ENCODE peak calls at places on chromosomes 12 and 14, in nine cellular contexts. One of them, this sample, is unnamed.

GRCh38 chr14:65101631-65102440 is 481 bp downstream of the MAX start:
- DNase-seq in endothelial cell of umbilical vein: no peak
- DNase-seq in adrenal gland: peak; percentile 23
- DNase-seq in left ventricle myocardium inferior: peak; percentile 23
- DNase-seq in hepatocyte: peak; percentile 49
- DNase-seq in lower lobe of right lung: peak; percentile 58
- DNase-seq in fibroblast of pulmonary artery: no peak
- DNase-seq in A549: no peak
- DNase-seq in OCI-LY7: peak; percentile 39
- DNase-seq in this sample: no peak

GRCh38 chr14:55470025-55470424 is 29.6 kb upstream of the TBPL2 start:
- DNase-seq in endothelial cell of umbilical vein: no peak
- DNase-seq in adrenal gland: no peak
- DNase-seq in left ventricle myocardium inferior: no peak
- DNase-seq in hepatocyte: no peak
- DNase-seq in lower lobe of right lung: no peak
- DNase-seq in fibroblast of pulmonary artery: peak; percentile 34
- DNase-seq in A549: no peak
- DNase-seq in OCI-LY7: no peak
- DNase-seq in this sample: no peak

GRCh38 chr14:27056586-27056985 is 458.8 kb upstream of the NOVA1 start:
- DNase-seq in endothelial cell of umbilical vein: no peak
- DNase-seq in adrenal gland: no peak
- DNase-seq in left ventricle myocardium inferior: no peak
- DNase-seq in hepatocyte: peak; percentile 4
- DNase-seq in lower lobe of right lung: no peak
- DNase-seq in fibroblast of pulmonary artery: no peak
- DNase-seq in A549: no peak
- DNase-seq in OCI-LY7: no peak
- DNase-seq in this sample: no peak

GRCh38 chr14:104091061-104091926 is 5.8 kb downstream of the ASPG start:
- DNase-seq in endothelial cell of umbilical vein: no peak
- DNase-seq in adrenal gland: no peak
- DNase-seq in left ventricle myocardium inferior: peak; percentile 44
- DNase-seq in hepatocyte: no peak
- DNase-seq in lower lobe of right lung: peak; percentile 39
- DNase-seq in fibroblast of pulmonary artery: no peak
- DNase-seq in A549: no peak
- DNase-seq in OCI-LY7: no peak
- DNase-seq in this sample: no peak

GRCh38 chr12:65333649-65334048 is 55.2 kb downstream of the MSRB3 start:
- DNase-seq in endothelial cell of umbilical vein: no peak
- DNase-seq in adrenal gland: no peak
- DNase-seq in left ventricle myocardium inferior: no peak
- DNase-seq in hepatocyte: no peak
- DNase-seq in lower lobe of right lung: no peak
- DNase-seq in fibroblast of pulmonary artery: no peak
- DNase-seq in A549: no peak
- DNase-seq in OCI-LY7: no peak
- DNase-seq in this sample: no peak

GRCh38 chr14:55914771-55915170 is 203.4 kb upstream of the PELI2 start:
- DNase-seq in endothelial cell of umbilical vein: no peak
- DNase-seq in adrenal gland: no peak
- DNase-seq in left ventricle myocardium inferior: no peak
- DNase-seq in hepatocyte: no peak
- DNase-seq in lower lobe of right lung: no peak
- DNase-seq in fibroblast of pulmonary artery: peak; percentile 36
- DNase-seq in A549: no peak
- DNase-seq in OCI-LY7: no peak
- DNase-seq in this sample: no peak

GRCh38 chr14:80393766-80394165 is 182.5 kb upstream of the DIO2 start:
- DNase-seq in endothelial cell of umbilical vein: no peak
- DNase-seq in adrenal gland: no peak
- DNase-seq in left ventricle myocardium inferior: no peak
- DNase-seq in hepatocyte: no peak
- DNase-seq in lower lobe of right lung: no peak
- DNase-seq in fibroblast of pulmonary artery: no peak
- DNase-seq in A549: no peak
- DNase-seq in OCI-LY7: no peak
- DNase-seq in this sample: no peak

GRCh38 chr12:113403435-113404415 is at the start of gene SDS:
- DNase-seq in endothelial cell of umbilical vein: peak; percentile 43
- DNase-seq in adrenal gland: peak; percentile 92
- DNase-seq in left ventricle myocardium inferior: peak; percentile 46
- DNase-seq in hepatocyte: peak; percentile 61
- DNase-seq in lower lobe of right lung: no peak
- DNase-seq in fibroblast of pulmonary artery: peak; percentile 85
- DNase-seq in A549: no peak
- DNase-seq in OCI-LY7: no peak
- DNase-seq in this sample: no peak

GRCh38 chr12:52183544-52183910 is 8.3 kb downstream of the KRT80 start:
- DNase-seq in endothelial cell of umbilical vein: no peak
- DNase-seq in adrenal gland: no peak
- DNase-seq in left ventricle myocardium inferior: no peak
- DNase-seq in hepatocyte: no peak
- DNase-seq in lower lobe of right lung: no peak
- DNase-seq in fibroblast of pulmonary artery: no peak
- DNase-seq in A549: no peak
- DNase-seq in OCI-LY7: no peak
- DNase-seq in this sample: no peak

GRCh38 chr14:80491131-80491530 is 279.8 kb upstream of the DIO2 start:
- DNase-seq in endothelial cell of umbilical vein: peak; percentile 5
- DNase-seq in adrenal gland: no peak
- DNase-seq in left ventricle myocardium inferior: peak; percentile 68
- DNase-seq in hepatocyte: peak; percentile 40
- DNase-seq in lower lobe of right lung: no peak
- DNase-seq in fibroblast of pulmonary artery: peak; percentile 41
- DNase-seq in A549: no peak
- DNase-seq in OCI-LY7: peak; percentile 16
- DNase-seq in this sample: peak; percentile 31

GRCh38 chr12:50219544-50219943 is 52.4 kb upstream of the CERS5 start:
- DNase-seq in endothelial cell of umbilical vein: no peak
- DNase-seq in adrenal gland: no peak
- DNase-seq in left ventricle myocardium inferior: no peak
- DNase-seq in hepatocyte: no peak
- DNase-seq in lower lobe of right lung: no peak
- DNase-seq in fibroblast of pulmonary artery: no peak
- DNase-seq in A549: no peak
- DNase-seq in OCI-LY7: no peak
- DNase-seq in this sample: no peak

GRCh38 chr12:50224026-50224692 is 57.0 kb upstream of the CERS5 start:
- DNase-seq in endothelial cell of umbilical vein: peak; percentile 87
- DNase-seq in adrenal gland: peak; percentile 35
- DNase-seq in left ventricle myocardium inferior: no peak
- DNase-seq in hepatocyte: peak; percentile 55
- DNase-seq in lower lobe of right lung: no peak
- DNase-seq in fibroblast of pulmonary artery: peak; percentile 54
- DNase-seq in A549: peak; percentile 67
- DNase-seq in OCI-LY7: peak; percentile 71
- DNase-seq in this sample: no peak

GRCh38 chr12:50221228-50222008 is 54.2 kb upstream of the CERS5 start:
- DNase-seq in endothelial cell of umbilical vein: peak; percentile 78
- DNase-seq in adrenal gland: peak; percentile 22
- DNase-seq in left ventricle myocardium inferior: no peak
- DNase-seq in hepatocyte: peak; percentile 77
- DNase-seq in lower lobe of right lung: no peak
- DNase-seq in fibroblast of pulmonary artery: peak; percentile 90
- DNase-seq in A549: peak; percentile 31
- DNase-seq in OCI-LY7: peak; percentile 67
- DNase-seq in this sample: peak; percentile 96

GRCh38 chr12:50220357-50221061 is 53.3 kb upstream of the CERS5 start:
- DNase-seq in endothelial cell of umbilical vein: peak; percentile 77
- DNase-seq in adrenal gland: peak; percentile 16
- DNase-seq in left ventricle myocardium inferior: no peak
- DNase-seq in hepatocyte: peak; percentile 59
- DNase-seq in lower lobe of right lung: no peak
- DNase-seq in fibroblast of pulmonary artery: peak; percentile 81
- DNase-seq in A549: peak; percentile 42
- DNase-seq in OCI-LY7: peak; percentile 45
- DNase-seq in this sample: no peak

GRCh38 chr12:50222275-50222783 is 55.2 kb upstream of the CERS5 start:
- DNase-seq in endothelial cell of umbilical vein: peak; percentile 89
- DNase-seq in adrenal gland: peak; percentile 62
- DNase-seq in left ventricle myocardium inferior: peak; percentile 34
- DNase-seq in hepatocyte: peak; percentile 81
- DNase-seq in lower lobe of right lung: no peak
- DNase-seq in fibroblast of pulmonary artery: peak; percentile 94
- DNase-seq in A549: peak; percentile 73
- DNase-seq in OCI-LY7: peak; percentile 50
- DNase-seq in this sample: peak; percentile 89
- TF ChIP-seq CTCF in endothelial cell of umbilical vein: peak; percentile 11
- TF ChIP-seq CTCF in adrenal gland: peak; percentile 55
- TF ChIP-seq CTCF in left ventricle myocardium inferior: peak; percentile 45
- TF ChIP-seq CTCF in hepatocyte: no peak
- TF ChIP-seq CTCF in lower lobe of right lung: peak; percentile 23
- TF ChIP-seq CTCF in fibroblast of pulmonary artery: peak; percentile 52
- TF ChIP-seq CTCF in A549: no peak
- TF ChIP-seq CTCF in OCI-LY7: no peak
- TF ChIP-seq CTCF in this sample: peak; percentile 33

DNA sequence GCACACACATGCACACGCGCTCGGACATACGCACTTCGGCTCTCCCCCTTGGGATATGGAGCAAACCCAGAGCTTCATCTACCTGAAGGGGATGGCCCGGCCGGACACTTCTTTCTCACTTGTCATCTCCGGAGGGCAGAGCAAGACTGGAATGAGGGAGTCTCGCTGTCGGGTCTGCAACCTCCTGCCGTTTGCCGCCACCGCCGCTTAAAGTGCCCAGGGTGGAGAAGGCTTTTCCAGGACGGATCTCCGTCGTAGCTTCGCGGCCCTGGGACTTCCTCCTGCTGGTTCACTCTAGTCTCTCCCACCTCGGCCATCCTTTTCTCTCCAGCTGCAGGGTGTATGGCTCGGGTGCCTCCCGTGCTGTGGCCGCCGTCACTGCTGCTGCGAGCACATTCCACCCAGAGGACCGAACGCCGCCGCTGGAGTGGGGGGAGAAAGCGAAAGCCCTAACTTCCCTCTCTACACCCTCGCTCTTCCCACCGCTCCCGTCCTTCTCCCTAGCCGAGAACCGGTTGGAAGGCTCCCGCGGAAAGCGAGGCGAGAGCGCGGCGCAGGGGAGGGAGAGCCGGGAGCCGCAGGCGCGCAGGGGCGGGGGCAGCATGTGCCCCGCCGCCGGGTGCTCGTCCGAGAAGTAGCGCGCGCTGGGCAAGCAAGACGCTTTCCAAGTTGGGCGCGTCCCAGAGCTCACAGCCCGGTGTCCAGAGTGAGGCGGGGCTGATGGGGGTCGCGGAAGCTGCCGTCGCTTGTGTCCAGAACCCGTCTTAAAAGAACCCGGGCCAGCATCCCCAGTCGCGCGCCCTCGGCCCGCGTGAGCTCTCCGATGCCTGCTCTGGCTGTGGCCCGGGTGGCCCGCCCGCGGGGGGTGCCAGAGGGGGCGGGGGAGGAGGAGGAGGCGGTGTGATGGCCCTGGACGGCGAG is at the start of gene TRHDE:
- DNase-seq in endothelial cell of umbilical vein: peak; percentile 7
- DNase-seq in adrenal gland: no peak
- DNase-seq in left ventricle myocardium inferior: no peak
- DNase-seq in hepatocyte: peak; percentile 71
- DNase-seq in lower lobe of right lung: peak; percentile 68
- DNase-seq in fibroblast of pulmonary artery: peak; percentile 25
- DNase-seq in A549: peak; percentile 17
- DNase-seq in OCI-LY7: no peak
- DNase-seq in this sample: no peak
- H3K4me3 ChIP-seq in endothelial cell of umbilical vein: peak within 1 kb of the TSS; percentile 33
- H3K4me3 ChIP-seq in adrenal gland: no peak within 1 kb of the TSS
- H3K4me3 ChIP-seq in left ventricle myocardium inferior: peak within 1 kb of the TSS; percentile 66
- H3K4me3 ChIP-seq in hepatocyte: peak within 1 kb of the TSS; percentile 80
- H3K4me3 ChIP-seq in lower lobe of right lung: peak within 1 kb of the TSS; percentile 61
- H3K4me3 ChIP-seq in fibroblast of pulmonary artery: peak within 1 kb of the TSS; percentile 54
- H3K4me3 ChIP-seq in A549: peak within 1 kb of the TSS; percentile 49
- H3K4me3 ChIP-seq in OCI-LY7: no peak within 1 kb of the TSS
- H3K4me3 ChIP-seq in this sample: peak within 1 kb of the TSS; percentile 87

GRCh38 chr12:27523642-27524488 is at the start of gene PPFIBP1:
- DNase-seq in endothelial cell of umbilical vein: peak; percentile 99
- DNase-seq in adrenal gland: peak; percentile 99
- DNase-seq in left ventricle myocardium inferior: peak; percentile 99
- DNase-seq in hepatocyte: peak; percentile 98
- DNase-seq in lower lobe of right lung: peak; percentile 97
- DNase-seq in fibroblast of pulmonary artery: peak; percentile 98
- DNase-seq in A549: peak; percentile 98
- DNase-seq in OCI-LY7: peak; percentile 91
- DNase-seq in this sample: peak; percentile 95
- TF ChIP-seq CTCF in endothelial cell of umbilical vein: peak; percentile 49
- TF ChIP-seq CTCF in adrenal gland: peak; percentile 50
- TF ChIP-seq CTCF in left ventricle myocardium inferior: peak; percentile 49
- TF ChIP-seq CTCF in hepatocyte: peak; percentile 31
- TF ChIP-seq CTCF in lower lobe of right lung: peak; percentile 26
- TF ChIP-seq CTCF in fibroblast of pulmonary artery: peak; percentile 39
- TF ChIP-seq CTCF in A549: peak; percentile 8
- TF ChIP-seq CTCF in OCI-LY7: no peak
- TF ChIP-seq CTCF in this sample: no peak

GRCh38 chr12:53757095-53757770 is 5.5 kb upstream of the CISTR start:
- DNase-seq in endothelial cell of umbilical vein: peak; percentile 63
- DNase-seq in adrenal gland: peak; percentile 84
- DNase-seq in left ventricle myocardium inferior: peak; percentile 80
- DNase-seq in hepatocyte: peak; percentile 78
- DNase-seq in lower lobe of right lung: peak; percentile 86
- DNase-seq in fibroblast of pulmonary artery: peak; percentile 70
- DNase-seq in A549: peak; percentile 78
- DNase-seq in OCI-LY7: peak; percentile 87
- DNase-seq in this sample: no peak
- H3K4me3 ChIP-seq in endothelial cell of umbilical vein: no peak overlapping the region
- H3K4me3 ChIP-seq in adrenal gland: no peak overlapping the region
- H3K4me3 ChIP-seq in left ventricle myocardium inferior: no peak overlapping the region
- H3K4me3 ChIP-seq in hepatocyte: no peak overlapping the region
- H3K4me3 ChIP-seq in lower lobe of right lung: peak overlapping the region; percentile 23
- H3K4me3 ChIP-seq in fibroblast of pulmonary artery: no peak overlapping the region
- H3K4me3 ChIP-seq in A549: peak overlapping the region; percentile 30
- H3K4me3 ChIP-seq in OCI-LY7: peak overlapping the region; percentile 74
- H3K4me3 ChIP-seq in this sample: no peak overlapping the region

DNA sequence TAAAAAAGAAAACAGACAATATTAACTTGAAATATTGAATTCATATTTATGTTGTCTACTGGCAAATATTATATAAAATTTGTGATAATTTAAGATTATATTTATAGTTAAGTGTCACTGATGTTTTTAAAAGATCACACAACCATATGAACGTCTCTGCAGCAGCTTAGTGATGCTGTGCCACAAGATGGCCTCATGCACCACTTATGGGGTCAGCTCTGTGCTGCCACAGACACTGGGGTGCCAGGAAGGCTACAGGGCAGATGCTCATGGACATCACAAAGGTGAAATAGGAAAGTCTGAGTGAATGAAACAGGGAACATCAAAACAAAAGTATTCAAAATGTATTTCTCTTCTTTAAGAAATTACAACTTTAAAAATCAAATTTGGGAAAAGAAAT is 13.1 kb downstream of the ATXN3 start:
- DNase-seq in endothelial cell of umbilical vein: no peak
- DNase-seq in adrenal gland: peak; percentile 22
- DNase-seq in left ventricle myocardium inferior: no peak
- DNase-seq in hepatocyte: no peak
- DNase-seq in lower lobe of right lung: no peak
- DNase-seq in fibroblast of pulmonary artery: peak; percentile 8
- DNase-seq in A549: peak; percentile 14
- DNase-seq in OCI-LY7: peak; percentile 28
- DNase-seq in this sample: no peak
- TF ChIP-seq CTCF in endothelial cell of umbilical vein: no peak
- TF ChIP-seq CTCF in adrenal gland: no peak
- TF ChIP-seq CTCF in left ventricle myocardium inferior: peak; percentile 29
- TF ChIP-seq CTCF in hepatocyte: no peak
- TF ChIP-seq CTCF in lower lobe of right lung: peak; percentile 19
- TF ChIP-seq CTCF in fibroblast of pulmonary artery: peak; percentile 8
- TF ChIP-seq CTCF in A549: peak; percentile 33
- TF ChIP-seq CTCF in OCI-LY7: peak; percentile 72
- TF ChIP-seq CTCF in this sample: peak; percentile 10